ENCODE peak calls at places on chromosome 19, in six cellular contexts. One of them, this sample, is unnamed.

GRCh38 chr19:12611361-12611699 is 610 bp downstream of the ZNF791 start:
- DNase-seq in fibroblast of pulmonary artery: peak
- DNase-seq in left ventricle myocardium inferior: peak
- DNase-seq in fibroblast of the aortic adventitia: peak
- DNase-seq in lower lobe of right lung: peak
- DNase-seq in heart right ventricle: peak
- DNase-seq in this sample: peak

GRCh38 chr19:2923510-2923909 is 21.3 kb downstream of the ZNF77 start:
- DNase-seq in fibroblast of pulmonary artery: peak
- DNase-seq in left ventricle myocardium inferior: no peak
- DNase-seq in fibroblast of the aortic adventitia: peak
- DNase-seq in lower lobe of right lung: no peak
- DNase-seq in heart right ventricle: no peak
- DNase-seq in this sample: peak

GRCh38 chr19:41870401-41870873 is 6.6 kb upstream of the CD79A start:
- DNase-seq in fibroblast of pulmonary artery: peak
- DNase-seq in left ventricle myocardium inferior: no peak
- DNase-seq in fibroblast of the aortic adventitia: peak
- DNase-seq in lower lobe of right lung: no peak
- DNase-seq in heart right ventricle: no peak
- DNase-seq in this sample: no peak

GRCh38 chr19:13089139-13089856 is 13.4 kb downstream of the LYL1 start:
- DNase-seq in fibroblast of pulmonary artery: no peak
- DNase-seq in left ventricle myocardium inferior: no peak
- DNase-seq in fibroblast of the aortic adventitia: no peak
- DNase-seq in lower lobe of right lung: no peak
- DNase-seq in heart right ventricle: no peak
- DNase-seq in this sample: no peak

GRCh38 chr19:11322269-11323024 is 17.0 kb downstream of the RAB3D start:
- DNase-seq in fibroblast of pulmonary artery: no peak
- DNase-seq in left ventricle myocardium inferior: no peak
- DNase-seq in fibroblast of the aortic adventitia: no peak
- DNase-seq in lower lobe of right lung: no peak
- DNase-seq in heart right ventricle: no peak
- DNase-seq in this sample: peak

GRCh38 chr19:51311388-51312257 is at the start of gene IGLON5:
- DNase-seq in fibroblast of pulmonary artery: no peak
- DNase-seq in left ventricle myocardium inferior: no peak
- DNase-seq in fibroblast of the aortic adventitia: no peak
- DNase-seq in lower lobe of right lung: no peak
- DNase-seq in heart right ventricle: no peak
- DNase-seq in this sample: no peak

GRCh38 chr19:29545866-29546582 is 20.2 kb downstream of the VSTM2B start:
- DNase-seq in fibroblast of pulmonary artery: no peak
- DNase-seq in left ventricle myocardium inferior: no peak
- DNase-seq in fibroblast of the aortic adventitia: no peak
- DNase-seq in lower lobe of right lung: no peak
- DNase-seq in heart right ventricle: no peak
- DNase-seq in this sample: no peak

GRCh38 chr19:12882589-12882988 is 1.3 kb upstream of the DNASE2 start:
- DNase-seq in fibroblast of pulmonary artery: no peak
- DNase-seq in left ventricle myocardium inferior: no peak
- DNase-seq in fibroblast of the aortic adventitia: no peak
- DNase-seq in lower lobe of right lung: no peak
- DNase-seq in heart right ventricle: no peak
- DNase-seq in this sample: no peak

GRCh38 chr19:43522929-43523328 is 4.1 kb downstream of the ETHE1 start:
- DNase-seq in fibroblast of pulmonary artery: no peak
- DNase-seq in left ventricle myocardium inferior: no peak
- DNase-seq in fibroblast of the aortic adventitia: no peak
- DNase-seq in lower lobe of right lung: no peak
- DNase-seq in heart right ventricle: no peak
- DNase-seq in this sample: no peak

GRCh38 chr19:27741236-27741635 is 1471.7 kb downstream of the UQCRFS1 start:
- DNase-seq in fibroblast of pulmonary artery: no peak
- DNase-seq in left ventricle myocardium inferior: no peak
- DNase-seq in fibroblast of the aortic adventitia: no peak
- DNase-seq in lower lobe of right lung: no peak
- DNase-seq in heart right ventricle: no peak
- DNase-seq in this sample: no peak

GRCh38 chr19:4567584-4568071 is 8.1 kb upstream of the SEMA6B start:
- DNase-seq in fibroblast of pulmonary artery: peak
- DNase-seq in left ventricle myocardium inferior: peak
- DNase-seq in fibroblast of the aortic adventitia: peak
- DNase-seq in lower lobe of right lung: peak
- DNase-seq in heart right ventricle: peak
- DNase-seq in this sample: peak

GRCh38 chr19:37551123-37551993 is 43.2 kb downstream of the ZNF571 start:
- DNase-seq in fibroblast of pulmonary artery: peak
- DNase-seq in left ventricle myocardium inferior: peak
- DNase-seq in fibroblast of the aortic adventitia: peak
- DNase-seq in lower lobe of right lung: no peak
- DNase-seq in heart right ventricle: peak
- DNase-seq in this sample: peak

GRCh38 chr19:40560092-40560507 is 16.6 kb upstream of the SHKBP1 start:
- DNase-seq in fibroblast of pulmonary artery: no peak
- DNase-seq in left ventricle myocardium inferior: no peak
- DNase-seq in fibroblast of the aortic adventitia: no peak
- DNase-seq in lower lobe of right lung: no peak
- DNase-seq in heart right ventricle: no peak
- DNase-seq in this sample: no peak

GRCh38 chr19:42277821-42278809 is 9.1 kb downstream of the CIC start:
- DNase-seq in fibroblast of pulmonary artery: peak
- DNase-seq in left ventricle myocardium inferior: no peak
- DNase-seq in fibroblast of the aortic adventitia: peak
- DNase-seq in lower lobe of right lung: no peak
- DNase-seq in heart right ventricle: peak
- DNase-seq in this sample: no peak

GRCh38 chr19:47506459-47506858 is 8.4 kb downstream of the NAPA start:
- DNase-seq in fibroblast of pulmonary artery: no peak
- DNase-seq in left ventricle myocardium inferior: no peak
- DNase-seq in fibroblast of the aortic adventitia: no peak
- DNase-seq in lower lobe of right lung: no peak
- DNase-seq in heart right ventricle: no peak
- DNase-seq in this sample: no peak

GRCh38 chr19:32357720-32358119 is 12.3 kb downstream of the ZNF507 start:
- DNase-seq in fibroblast of pulmonary artery: no peak
- DNase-seq in left ventricle myocardium inferior: no peak
- DNase-seq in fibroblast of the aortic adventitia: no peak
- DNase-seq in lower lobe of right lung: no peak
- DNase-seq in heart right ventricle: no peak
- DNase-seq in this sample: no peak
- TF ChIP-seq CTCF in fibroblast of pulmonary artery: peak
- TF ChIP-seq CTCF in left ventricle myocardium inferior: peak
- TF ChIP-seq CTCF in fibroblast of the aortic adventitia: peak
- TF ChIP-seq CTCF in lower lobe of right lung: no peak
- TF ChIP-seq CTCF in heart right ventricle: no peak
- TF ChIP-seq CTCF in this sample: peak

GRCh38 chr19:39390759-39391592 is at the start of the genes MED29 and PAF1:
- DNase-seq in fibroblast of pulmonary artery: peak
- DNase-seq in left ventricle myocardium inferior: peak
- DNase-seq in fibroblast of the aortic adventitia: peak
- DNase-seq in lower lobe of right lung: peak
- DNase-seq in heart right ventricle: peak
- DNase-seq in this sample: peak
- TF ChIP-seq CTCF in fibroblast of pulmonary artery: no peak
- TF ChIP-seq CTCF in left ventricle myocardium inferior: no peak
- TF ChIP-seq CTCF in fibroblast of the aortic adventitia: no peak
- TF ChIP-seq CTCF in lower lobe of right lung: no peak
- TF ChIP-seq CTCF in heart right ventricle: no peak
- TF ChIP-seq CTCF in this sample: no peak

DNA sequence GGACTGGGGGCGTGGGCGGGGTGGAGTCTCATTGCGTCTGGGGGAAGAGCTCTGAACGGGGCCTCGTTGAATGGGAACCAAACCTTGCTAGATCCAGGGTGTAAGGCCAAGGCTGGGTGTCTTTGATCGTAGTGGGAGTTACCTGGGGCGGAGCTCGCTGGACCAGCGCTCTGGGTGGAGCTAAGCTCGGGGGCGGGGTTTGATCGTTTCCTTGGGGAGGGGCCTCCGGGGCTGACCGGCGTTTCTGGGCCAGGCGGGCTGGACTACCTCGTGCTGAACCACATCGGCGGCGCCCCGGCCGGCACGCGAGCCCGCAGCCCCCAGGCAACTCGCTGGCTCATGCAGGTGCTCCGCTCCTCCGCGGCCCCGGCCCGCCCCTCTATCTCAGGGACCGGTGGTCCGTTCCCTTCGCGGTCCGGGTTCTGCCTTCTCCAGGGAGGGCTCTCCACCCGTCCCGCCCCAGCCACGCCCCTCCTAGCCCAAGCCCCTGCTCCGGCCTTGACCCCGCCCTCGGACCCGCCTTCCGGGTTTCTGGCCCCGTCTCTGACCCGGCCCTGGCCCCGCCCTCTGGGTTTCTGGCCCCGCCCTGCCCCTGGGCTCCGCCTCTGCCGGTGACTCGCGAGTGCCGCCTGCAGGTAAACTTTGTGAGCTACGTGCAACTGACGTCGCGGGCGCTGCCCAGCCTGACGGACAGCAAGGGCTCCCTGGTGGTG is 3.3 kb upstream of the RPL36 start:
- DNase-seq in fibroblast of pulmonary artery: peak
- DNase-seq in left ventricle myocardium inferior: peak
- DNase-seq in fibroblast of the aortic adventitia: peak
- DNase-seq in lower lobe of right lung: peak
- DNase-seq in heart right ventricle: peak
- DNase-seq in this sample: peak
- TF ChIP-seq CTCF in fibroblast of pulmonary artery: peak
- TF ChIP-seq CTCF in left ventricle myocardium inferior: peak
- TF ChIP-seq CTCF in fibroblast of the aortic adventitia: peak
- TF ChIP-seq CTCF in lower lobe of right lung: peak
- TF ChIP-seq CTCF in heart right ventricle: peak
- TF ChIP-seq CTCF in this sample: peak

DNA sequence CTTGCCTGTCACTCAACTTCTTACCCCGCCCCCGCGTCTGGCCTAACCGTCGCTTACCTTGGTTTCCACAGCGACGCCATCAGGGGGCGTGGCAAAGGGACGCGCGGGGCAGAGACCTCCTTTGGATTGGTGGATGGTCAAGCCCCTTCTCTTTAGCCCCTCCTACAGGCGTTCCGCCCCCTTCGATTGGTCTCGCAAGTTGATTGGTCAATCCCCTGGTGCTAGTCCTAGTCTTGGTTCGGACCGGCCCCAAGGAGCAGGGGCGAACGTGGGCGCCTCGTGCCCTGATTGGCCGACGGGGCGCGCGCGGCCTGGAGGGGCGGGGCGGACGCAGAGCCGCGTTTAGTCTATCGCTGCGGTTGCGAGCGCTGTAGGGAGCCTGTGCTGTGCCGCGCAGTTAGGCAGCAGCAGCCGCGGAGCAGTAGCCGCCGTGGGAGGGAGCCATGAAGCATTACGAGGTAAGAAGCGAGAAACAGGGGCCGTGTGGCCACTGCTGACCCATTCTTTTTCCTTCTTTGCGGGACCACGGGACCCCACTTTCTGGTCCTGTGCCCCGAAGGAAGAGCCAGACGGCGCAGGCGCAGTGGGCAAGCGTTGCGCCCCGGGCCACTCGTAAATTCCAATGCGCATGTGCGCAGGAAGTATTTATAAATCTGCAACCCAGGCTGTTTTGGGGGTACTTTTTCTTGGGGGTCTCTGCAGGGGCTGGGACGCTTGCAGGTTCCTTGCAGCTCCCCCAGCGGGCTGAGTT is at the start of gene TECR:
- DNase-seq in fibroblast of pulmonary artery: peak
- DNase-seq in left ventricle myocardium inferior: peak
- DNase-seq in fibroblast of the aortic adventitia: peak
- DNase-seq in lower lobe of right lung: peak
- DNase-seq in heart right ventricle: peak
- DNase-seq in this sample: peak
- TF ChIP-seq CTCF in fibroblast of pulmonary artery: no peak
- TF ChIP-seq CTCF in left ventricle myocardium inferior: no peak
- TF ChIP-seq CTCF in fibroblast of the aortic adventitia: no peak
- TF ChIP-seq CTCF in lower lobe of right lung: peak
- TF ChIP-seq CTCF in heart right ventricle: no peak
- TF ChIP-seq CTCF in this sample: no peak